ENCODE peak calls at places on chromosome 13, in four cellular contexts. One of them, this sample, is unnamed.

GRCh38 chr13:114124921-114125320 is 7.5 kb downstream of the RASA3 start:
- DNase-seq in fibroblast of the aortic adventitia: peak; percentile 62
- DNase-seq in activated CD8-positive, alpha-beta memory T cell treated with anti-CD3 and anti-CD28 coated beads for 1 hour: peak; percentile 54
- DNase-seq in CD4-positive, CD25-positive, alpha-beta regulatory T cell: peak; percentile 43
- DNase-seq in this sample: peak; percentile 83

GRCh38 chr13:33676700-33677048 is 141.3 kb upstream of the RFC3 start:
- DNase-seq in fibroblast of the aortic adventitia: peak; percentile 41
- DNase-seq in activated CD8-positive, alpha-beta memory T cell treated with anti-CD3 and anti-CD28 coated beads for 1 hour: no peak
- DNase-seq in CD4-positive, CD25-positive, alpha-beta regulatory T cell: no peak
- DNase-seq in this sample: no peak

GRCh38 chr13:83618966-83619365 is 263.3 kb downstream of the SLITRK1 start:
- DNase-seq in fibroblast of the aortic adventitia: peak; percentile 37
- DNase-seq in activated CD8-positive, alpha-beta memory T cell treated with anti-CD3 and anti-CD28 coated beads for 1 hour: no peak
- DNase-seq in CD4-positive, CD25-positive, alpha-beta regulatory T cell: no peak
- DNase-seq in this sample: no peak

GRCh38 chr13:113491418-113491883 is 940 bp upstream of the DCUN1D2 start:
- DNase-seq in fibroblast of the aortic adventitia: peak; percentile 17
- DNase-seq in activated CD8-positive, alpha-beta memory T cell treated with anti-CD3 and anti-CD28 coated beads for 1 hour: no peak
- DNase-seq in CD4-positive, CD25-positive, alpha-beta regulatory T cell: no peak
- DNase-seq in this sample: no peak

GRCh38 chr13:41568990-41569387 is 111.6 kb downstream of the RGCC start:
- DNase-seq in fibroblast of the aortic adventitia: peak; percentile 84
- DNase-seq in activated CD8-positive, alpha-beta memory T cell treated with anti-CD3 and anti-CD28 coated beads for 1 hour: no peak
- DNase-seq in CD4-positive, CD25-positive, alpha-beta regulatory T cell: no peak
- DNase-seq in this sample: no peak

GRCh38 chr13:26280822-26281221 is 26.9 kb downstream of the CDK8 start:
- DNase-seq in fibroblast of the aortic adventitia: peak; percentile 22
- DNase-seq in activated CD8-positive, alpha-beta memory T cell treated with anti-CD3 and anti-CD28 coated beads for 1 hour: no peak
- DNase-seq in CD4-positive, CD25-positive, alpha-beta regulatory T cell: no peak
- DNase-seq in this sample: no peak

GRCh38 chr13:48500652-48501197 is 32.2 kb downstream of the RCBTB2 start:
- DNase-seq in fibroblast of the aortic adventitia: peak; percentile 80
- DNase-seq in activated CD8-positive, alpha-beta memory T cell treated with anti-CD3 and anti-CD28 coated beads for 1 hour: no peak
- DNase-seq in CD4-positive, CD25-positive, alpha-beta regulatory T cell: no peak
- DNase-seq in this sample: peak; percentile 45

GRCh38 chr13:98172570-98173405 is 4.3 kb downstream of the RNF113B start:
- DNase-seq in fibroblast of the aortic adventitia: peak; percentile 41
- DNase-seq in activated CD8-positive, alpha-beta memory T cell treated with anti-CD3 and anti-CD28 coated beads for 1 hour: no peak
- DNase-seq in CD4-positive, CD25-positive, alpha-beta regulatory T cell: no peak
- DNase-seq in this sample: no peak

GRCh38 chr13:50376895-50377575 is 361.8 kb downstream of the KCNRG start:
- DNase-seq in fibroblast of the aortic adventitia: no peak
- DNase-seq in activated CD8-positive, alpha-beta memory T cell treated with anti-CD3 and anti-CD28 coated beads for 1 hour: no peak
- DNase-seq in CD4-positive, CD25-positive, alpha-beta regulatory T cell: no peak
- DNase-seq in this sample: no peak

GRCh38 chr13:29993716-29994488 is 143.5 kb upstream of the UBL3 start:
- DNase-seq in fibroblast of the aortic adventitia: peak; percentile 61
- DNase-seq in activated CD8-positive, alpha-beta memory T cell treated with anti-CD3 and anti-CD28 coated beads for 1 hour: no peak
- DNase-seq in CD4-positive, CD25-positive, alpha-beta regulatory T cell: no peak
- DNase-seq in this sample: no peak

GRCh38 chr13:71801781-71802180 is 65.2 kb downstream of the DACH1 start:
- DNase-seq in fibroblast of the aortic adventitia: no peak
- DNase-seq in activated CD8-positive, alpha-beta memory T cell treated with anti-CD3 and anti-CD28 coated beads for 1 hour: no peak
- DNase-seq in CD4-positive, CD25-positive, alpha-beta regulatory T cell: no peak
- DNase-seq in this sample: no peak

GRCh38 chr13:51070005-51070649 is 40.9 kb downstream of the C13orf42 start:
- DNase-seq in fibroblast of the aortic adventitia: peak; percentile 86
- DNase-seq in activated CD8-positive, alpha-beta memory T cell treated with anti-CD3 and anti-CD28 coated beads for 1 hour: peak; percentile 36
- DNase-seq in CD4-positive, CD25-positive, alpha-beta regulatory T cell: peak; percentile 60
- DNase-seq in this sample: peak; percentile 72

GRCh38 chr13:58963321-58963720 is 1200.4 kb downstream of the DIAPH3 start:
- DNase-seq in fibroblast of the aortic adventitia: no peak
- DNase-seq in activated CD8-positive, alpha-beta memory T cell treated with anti-CD3 and anti-CD28 coated beads for 1 hour: no peak
- DNase-seq in CD4-positive, CD25-positive, alpha-beta regulatory T cell: no peak
- DNase-seq in this sample: no peak

GRCh38 chr13:36124236-36124822 is 6.9 kb downstream of the DCLK1 start:
- DNase-seq in fibroblast of the aortic adventitia: peak; percentile 94
- DNase-seq in activated CD8-positive, alpha-beta memory T cell treated with anti-CD3 and anti-CD28 coated beads for 1 hour: no peak
- DNase-seq in CD4-positive, CD25-positive, alpha-beta regulatory T cell: no peak
- DNase-seq in this sample: no peak

GRCh38 chr13:23609414-23610186 is 39.4 kb downstream of the TNFRSF19 start:
- DNase-seq in fibroblast of the aortic adventitia: peak; percentile 54
- DNase-seq in activated CD8-positive, alpha-beta memory T cell treated with anti-CD3 and anti-CD28 coated beads for 1 hour: no peak
- DNase-seq in CD4-positive, CD25-positive, alpha-beta regulatory T cell: no peak
- DNase-seq in this sample: no peak

GRCh38 chr13:111629457-111629856 is 309.0 kb downstream of the TEX29 start:
- DNase-seq in fibroblast of the aortic adventitia: no peak
- DNase-seq in activated CD8-positive, alpha-beta memory T cell treated with anti-CD3 and anti-CD28 coated beads for 1 hour: no peak
- DNase-seq in CD4-positive, CD25-positive, alpha-beta regulatory T cell: no peak
- DNase-seq in this sample: no peak

GRCh38 chr13:108897955-108898354 is 268.5 kb downstream of the MYO16 start:
- DNase-seq in fibroblast of the aortic adventitia: no peak
- DNase-seq in activated CD8-positive, alpha-beta memory T cell treated with anti-CD3 and anti-CD28 coated beads for 1 hour: no peak
- DNase-seq in CD4-positive, CD25-positive, alpha-beta regulatory T cell: no peak
- DNase-seq in this sample: no peak

GRCh38 chr13:67619987-67620386 is 389.9 kb upstream of the PCDH9 start:
- DNase-seq in fibroblast of the aortic adventitia: no peak
- DNase-seq in activated CD8-positive, alpha-beta memory T cell treated with anti-CD3 and anti-CD28 coated beads for 1 hour: no peak
- DNase-seq in CD4-positive, CD25-positive, alpha-beta regulatory T cell: no peak
- DNase-seq in this sample: no peak

GRCh38 chr13:27079421-27079958 is 92.1 kb downstream of the USP12 start:
- DNase-seq in fibroblast of the aortic adventitia: peak; percentile 55
- DNase-seq in activated CD8-positive, alpha-beta memory T cell treated with anti-CD3 and anti-CD28 coated beads for 1 hour: no peak
- DNase-seq in CD4-positive, CD25-positive, alpha-beta regulatory T cell: no peak
- DNase-seq in this sample: no peak

GRCh38 chr13:113044431-113045114 is 61.0 kb upstream of the F7 start:
- DNase-seq in fibroblast of the aortic adventitia: no peak
- DNase-seq in activated CD8-positive, alpha-beta memory T cell treated with anti-CD3 and anti-CD28 coated beads for 1 hour: no peak
- DNase-seq in CD4-positive, CD25-positive, alpha-beta regulatory T cell: no peak
- DNase-seq in this sample: no peak

GRCh38 chr13:73101608-73102007 is 42.8 kb downstream of the KLF5 start:
- DNase-seq in fibroblast of the aortic adventitia: no peak
- DNase-seq in activated CD8-positive, alpha-beta memory T cell treated with anti-CD3 and anti-CD28 coated beads for 1 hour: no peak
- DNase-seq in CD4-positive, CD25-positive, alpha-beta regulatory T cell: no peak
- DNase-seq in this sample: no peak

GRCh38 chr13:94351292-94352000 is 128.0 kb downstream of the DCT start:
- DNase-seq in fibroblast of the aortic adventitia: peak; percentile 64
- DNase-seq in activated CD8-positive, alpha-beta memory T cell treated with anti-CD3 and anti-CD28 coated beads for 1 hour: no peak
- DNase-seq in CD4-positive, CD25-positive, alpha-beta regulatory T cell: no peak
- DNase-seq in this sample: no peak

GRCh38 chr13:37326319-37326718 is 220.9 kb upstream of the CSNK1A1L start:
- DNase-seq in fibroblast of the aortic adventitia: peak; percentile 18
- DNase-seq in activated CD8-positive, alpha-beta memory T cell treated with anti-CD3 and anti-CD28 coated beads for 1 hour: no peak
- DNase-seq in CD4-positive, CD25-positive, alpha-beta regulatory T cell: no peak
- DNase-seq in this sample: no peak

GRCh38 chr13:79190932-79191331 is 215.1 kb downstream of the RBM26 start:
- DNase-seq in fibroblast of the aortic adventitia: no peak
- DNase-seq in activated CD8-positive, alpha-beta memory T cell treated with anti-CD3 and anti-CD28 coated beads for 1 hour: no peak
- DNase-seq in CD4-positive, CD25-positive, alpha-beta regulatory T cell: no peak
- DNase-seq in this sample: no peak

GRCh38 chr13:30135351-30135750 is 172.0 kb downstream of the KATNAL1 start:
- DNase-seq in fibroblast of the aortic adventitia: no peak
- DNase-seq in activated CD8-positive, alpha-beta memory T cell treated with anti-CD3 and anti-CD28 coated beads for 1 hour: no peak
- DNase-seq in CD4-positive, CD25-positive, alpha-beta regulatory T cell: no peak
- DNase-seq in this sample: no peak

GRCh38 chr13:110387451-110388140 is 80.5 kb downstream of the COL4A2 start:
- DNase-seq in fibroblast of the aortic adventitia: peak; percentile 13
- DNase-seq in activated CD8-positive, alpha-beta memory T cell treated with anti-CD3 and anti-CD28 coated beads for 1 hour: no peak
- DNase-seq in CD4-positive, CD25-positive, alpha-beta regulatory T cell: no peak
- DNase-seq in this sample: peak; percentile 59

GRCh38 chr13:98983182-98983581 is 5.3 kb upstream of the DOCK9 start:
- DNase-seq in fibroblast of the aortic adventitia: no peak
- DNase-seq in activated CD8-positive, alpha-beta memory T cell treated with anti-CD3 and anti-CD28 coated beads for 1 hour: no peak
- DNase-seq in CD4-positive, CD25-positive, alpha-beta regulatory T cell: no peak
- DNase-seq in this sample: no peak

GRCh38 chr13:49113526-49114286 is 106.4 kb upstream of the MLNR start:
- DNase-seq in fibroblast of the aortic adventitia: peak; percentile 80
- DNase-seq in activated CD8-positive, alpha-beta memory T cell treated with anti-CD3 and anti-CD28 coated beads for 1 hour: no peak
- DNase-seq in CD4-positive, CD25-positive, alpha-beta regulatory T cell: no peak
- DNase-seq in this sample: no peak

GRCh38 chr13:25310891-25311290 is 9.5 kb downstream of the NUP58 start:
- DNase-seq in fibroblast of the aortic adventitia: no peak
- DNase-seq in activated CD8-positive, alpha-beta memory T cell treated with anti-CD3 and anti-CD28 coated beads for 1 hour: no peak
- DNase-seq in CD4-positive, CD25-positive, alpha-beta regulatory T cell: no peak
- DNase-seq in this sample: no peak

GRCh38 chr13:33349996-33350826 is 64.7 kb upstream of the STARD13 start:
- DNase-seq in fibroblast of the aortic adventitia: peak; percentile 37
- DNase-seq in activated CD8-positive, alpha-beta memory T cell treated with anti-CD3 and anti-CD28 coated beads for 1 hour: no peak
- DNase-seq in CD4-positive, CD25-positive, alpha-beta regulatory T cell: no peak
- DNase-seq in this sample: no peak

GRCh38 chr13:46801831-46802230 is 4.9 kb upstream of the ESD start:
- DNase-seq in fibroblast of the aortic adventitia: no peak
- DNase-seq in activated CD8-positive, alpha-beta memory T cell treated with anti-CD3 and anti-CD28 coated beads for 1 hour: no peak
- DNase-seq in CD4-positive, CD25-positive, alpha-beta regulatory T cell: no peak
- DNase-seq in this sample: no peak

GRCh38 chr13:79581870-79582315 is 100.9 kb downstream of the NDFIP2 start:
- DNase-seq in fibroblast of the aortic adventitia: peak; percentile 56
- DNase-seq in activated CD8-positive, alpha-beta memory T cell treated with anti-CD3 and anti-CD28 coated beads for 1 hour: no peak
- DNase-seq in CD4-positive, CD25-positive, alpha-beta regulatory T cell: no peak
- DNase-seq in this sample: no peak

GRCh38 chr13:71828564-71828963 is 38.4 kb downstream of the DACH1 start:
- DNase-seq in fibroblast of the aortic adventitia: no peak
- DNase-seq in activated CD8-positive, alpha-beta memory T cell treated with anti-CD3 and anti-CD28 coated beads for 1 hour: no peak
- DNase-seq in CD4-positive, CD25-positive, alpha-beta regulatory T cell: no peak
- DNase-seq in this sample: no peak

GRCh38 chr13:98403076-98403475 is 173.8 kb downstream of the STK24 start:
- DNase-seq in fibroblast of the aortic adventitia: no peak
- DNase-seq in activated CD8-positive, alpha-beta memory T cell treated with anti-CD3 and anti-CD28 coated beads for 1 hour: no peak
- DNase-seq in CD4-positive, CD25-positive, alpha-beta regulatory T cell: no peak
- DNase-seq in this sample: no peak

GRCh38 chr13:69970521-69970920 is 137.1 kb upstream of the ATXN8OS start:
- DNase-seq in fibroblast of the aortic adventitia: no peak
- DNase-seq in activated CD8-positive, alpha-beta memory T cell treated with anti-CD3 and anti-CD28 coated beads for 1 hour: no peak
- DNase-seq in CD4-positive, CD25-positive, alpha-beta regulatory T cell: no peak
- DNase-seq in this sample: no peak

This sample was measured in GM13977.